ENCODE peak calls at places on chromosomes 12 and 14, in five cellular contexts. Z, K, Y, W and L are unnamed samples.
A peak's percentile ranks its signal among the peaks of the same experiment; 100 is the strongest.

GRCh38 chr12:52953181-52953841 is 4.4 kb downstream of the KRT18 start:
- DNase-seq in K (no peak), Y (no peak), W (no peak), Z (no peak), L (no peak)

GRCh38 chr12:108966378-108967151 is 54.3 kb downstream of the SVOP start:
- DNase-seq in Z (no peak), W (no peak), Y (no peak), K (no peak), L (no peak)

GRCh38 chr14:57245941-57246340 is 22.8 kb downstream of the EXOC5 start:
- DNase-seq in Y (no peak), Z (no peak), W (no peak), K (no peak), L (peak; percentile 20)

GRCh38 chr12:124741211-124741610 is 122.5 kb downstream of the SCARB1 start:
- DNase-seq in Y (no peak), Z (no peak), K (no peak), W (no peak), L (no peak)

GRCh38 chr14:105890474-105891220 is 364.3 kb downstream of the TMEM121 start:
- DNase-seq in W (peak; percentile 1), K (no peak), Z (peak; percentile 5), Y (no peak), L (peak; percentile 1)

GRCh38 chr14:77653473-77653872 is 37.0 kb upstream of the SPTLC2 start:
- DNase-seq in W (peak; percentile 42), Z (no peak), Y (no peak), K (no peak), L (no peak)

GRCh38 chr14:20799444-20799843 is 3.2 kb downstream of the RNASE1 start:
- DNase-seq in K (no peak), W (no peak), Z (no peak), Y (no peak), L (no peak)

GRCh38 chr14:21023174-21023573 is 1.7 kb downstream of the NDRG2 start:
- DNase-seq in W (no peak), Y (no peak), Z (no peak), K (no peak), L (no peak)

GRCh38 chr14:65936342-65936741 is 523.8 kb downstream of the FUT8 start:
- DNase-seq in K (no peak), W (no peak), Y (no peak), Z (no peak), L (no peak)

GRCh38 chr14:103085106-103086091 is 1.4 kb downstream of the LBHD2 start:
- DNase-seq in K (no peak), Z (no peak), Y (no peak), W (no peak), L (no peak)
- TF ChIP-seq CTCF in K (no peak), Z (no peak), Y (peak; percentile 40), W (peak; percentile 41), L (no peak)

GRCh38 chr14:94161979-94162378 is 12.1 kb upstream of the PPP4R4 start:
- DNase-seq in K (no peak), Z (no peak), W (no peak), Y (no peak), L (no peak)
- H3K27ac ChIP-seq in K (no peak overlapping the region), Z (no peak overlapping the region), W (no peak overlapping the region), Y (no peak overlapping the region), L (no peak overlapping the region)

GRCh38 chr12:111586986-111587385 is 12.1 kb downstream of the ATXN2 start:
- DNase-seq in Z (no peak), W (no peak), K (no peak), Y (no peak), L (no peak)

GRCh38 chr12:111585619-111586135 is 13.4 kb downstream of the ATXN2 start:
- DNase-seq in Z (no peak), K (no peak), W (no peak), Y (no peak), L (no peak)

GRCh38 chr12:111588010-111588409 is 11.1 kb downstream of the ATXN2 start:
- DNase-seq in Y (no peak), Z (no peak), K (no peak), W (no peak), L (no peak)

GRCh38 chr12:111590552-111590951 is 8.6 kb downstream of the ATXN2 start:
- DNase-seq in Z (no peak), Y (no peak), W (no peak), K (no peak), L (no peak)

DNA sequence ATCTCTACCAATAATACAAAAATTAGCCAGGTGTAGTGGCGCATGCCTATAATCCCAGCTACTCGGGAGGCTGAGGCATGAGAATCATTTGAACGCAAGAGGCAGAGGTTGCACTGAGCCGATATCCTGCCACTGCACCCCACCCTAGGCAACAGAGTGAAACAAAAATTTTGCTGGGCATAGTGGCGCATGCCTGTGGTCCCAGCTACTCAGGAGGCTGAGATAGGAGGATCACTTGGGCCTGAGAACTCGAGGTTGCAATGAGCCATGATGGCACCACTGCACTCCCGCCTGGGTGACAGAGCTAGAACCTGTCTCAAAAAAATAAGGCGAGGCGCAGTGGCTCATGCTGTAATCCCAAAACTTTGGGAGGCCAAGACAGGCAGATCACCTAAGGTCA is 9.5 kb downstream of the ATXN2 start:
- DNase-seq in Y (no peak), Z (no peak), K (no peak), W (no peak), L (no peak)
- TF ChIP-seq CTCF in Y (no peak), Z (no peak), K (no peak), W (no peak), L (no peak)

GRCh38 chr12:68435238-68435637 is 103.1 kb upstream of the MDM1 start:
- DNase-seq in W (no peak), Y (no peak), Z (no peak), K (no peak), L (no peak)

GRCh38 chr12:68435816-68436215 is 103.7 kb upstream of the MDM1 start:
- DNase-seq in W (no peak), K (no peak), Y (peak; percentile 86), Z (no peak), L (no peak)

GRCh38 chr12:68432622-68433021 is 100.5 kb upstream of the MDM1 start:
- DNase-seq in K (no peak), Z (no peak), Y (no peak), W (no peak), L (no peak)

GRCh38 chr12:68431786-68432185 is 99.6 kb upstream of the MDM1 start:
- DNase-seq in Y (no peak), Z (no peak), K (no peak), W (no peak), L (no peak)

DNA sequence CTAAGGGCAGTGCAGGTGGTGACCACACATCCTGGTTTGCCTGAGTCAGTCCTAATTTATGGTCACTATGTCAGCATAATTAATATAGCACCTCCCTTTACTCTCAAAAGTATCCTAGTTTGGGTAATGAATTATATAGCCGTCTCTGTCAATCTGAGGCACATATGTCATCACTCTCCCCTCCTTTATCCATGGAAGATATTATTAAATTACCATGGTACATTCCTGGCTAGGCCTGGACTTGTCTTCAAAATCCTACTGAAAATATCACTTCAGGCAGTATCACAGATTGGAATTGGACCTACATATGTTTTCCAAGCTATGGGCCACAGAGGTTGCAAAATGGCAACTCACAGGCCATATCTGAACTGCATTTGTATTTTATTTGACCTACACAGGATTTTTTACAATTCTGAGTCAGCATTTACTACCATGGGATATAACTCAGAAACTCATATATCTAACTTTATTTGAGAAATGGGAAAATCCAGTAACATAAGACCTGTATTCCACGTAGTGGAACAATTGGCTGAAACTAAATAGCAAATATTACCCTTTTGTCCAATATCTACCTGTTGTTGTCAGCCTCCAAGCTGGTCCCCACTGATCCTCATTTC is 102.3 kb upstream of the MDM1 start:
- DNase-seq in Y (no peak), K (no peak), W (no peak), Z (no peak), L (no peak)
- H3K27ac ChIP-seq in Y (no peak overlapping the region), K (no peak overlapping the region), W (no peak overlapping the region), Z (no peak overlapping the region), L (no peak overlapping the region)

GRCh38 chr14:58641509-58641908 is 3.7 kb downstream of the DACT1 start:
- DNase-seq in Z (no peak), K (no peak), W (no peak), Y (no peak), L (no peak)
- TF ChIP-seq CTCF in Z (peak; percentile 10), K (no peak), W (peak; percentile 14), Y (no peak), L (no peak)

GRCh38 chr14:53152909-53153701 is at the start of gene DDHD1:
- DNase-seq in W (peak; percentile 88), K (peak; percentile 70), Z (peak; percentile 82), Y (no peak), L (peak; percentile 74)

GRCh38 chr14:53151867-53152626 is 1.1 kb downstream of the DDHD1 start:
- DNase-seq in K (peak; percentile 40), Z (peak; percentile 61), Y (no peak), W (peak; percentile 20), L (peak; percentile 49)

GRCh38 chr14:53152627-53152908 is 555 bp downstream of the DDHD1 start:
- DNase-seq in Y (no peak), K (no peak), W (no peak), Z (no peak), L (no peak)

GRCh38 chr14:53149656-53150319 is 3.3 kb downstream of the DDHD1 start:
- DNase-seq in W (peak; percentile 11), K (no peak), Z (no peak), Y (no peak), L (no peak)

DNA sequence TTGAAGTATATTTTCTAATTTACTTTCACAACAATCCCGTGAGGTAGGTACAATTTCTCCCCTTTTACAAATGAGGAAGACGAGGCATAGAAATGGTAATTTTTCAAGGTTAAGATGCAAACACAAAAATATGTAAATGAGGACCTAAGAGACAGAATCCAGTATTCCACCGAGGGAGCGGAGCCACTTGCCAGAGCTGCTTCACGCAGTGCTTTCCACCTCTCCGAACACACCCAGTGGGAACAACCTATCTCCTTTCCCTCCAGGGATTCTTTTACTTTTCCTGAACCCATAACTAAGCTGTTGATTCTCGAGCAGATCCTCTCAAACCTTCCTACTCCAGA is 1.6 kb downstream of the DDHD1 start:
- DNase-seq in K (no peak), Y (no peak), W (peak; percentile 10), Z (no peak), L (no peak)
- H3K27ac ChIP-seq in K (no peak overlapping the region), Y (no peak overlapping the region), W (peak overlapping the region; percentile 81), Z (peak overlapping the region; percentile 92), L (no peak overlapping the region)

GRCh38 chr12:115398311-115398781 is 714.4 kb upstream of the TBX3 start:
- DNase-seq in K (no peak), W (no peak), Z (peak; percentile 10), Y (no peak), L (no peak)
- TF ChIP-seq CTCF in K (no peak), W (peak; percentile 45), Z (peak; percentile 19), Y (no peak), L (no peak)

GRCh38 chr12:32445356-32445755 is 46.0 kb downstream of the FGD4 start:
- DNase-seq in W (no peak), Y (no peak), K (no peak), Z (no peak), L (no peak)
- H3K27ac ChIP-seq in W (no peak overlapping the region), Y (no peak overlapping the region), K (no peak overlapping the region), Z (no peak overlapping the region), L (no peak overlapping the region)